ENCODE peak calls at places on chromosomes 3 and 15, in six cellular contexts. Y is tibial nerve, K is upper lobe of left lung, S is GM12878, C is A549, W is transverse colon. N is an unnamed sample.

GRCh38 chr3:148902173-148902791 is 37.2 kb downstream of the CPA3 start:
- DNase-seq in Y (no peak), K (no peak), S (no peak), C (no peak), W (no peak), N (no peak)

GRCh38 chr15:42549052-42549491 is 434 bp downstream of the HAUS2 start:
- DNase-seq in Y (peak), K (no peak), S (no peak), C (peak), W (peak), N (no peak)

GRCh38 chr3:72591522-72592421 is 256.5 kb downstream of the SHQ1 start:
- DNase-seq in Y (peak), K (peak), S (no peak), C (peak), W (peak), N (no peak)

GRCh38 chr3:23203651-23204111 is 554 bp downstream of the UBE2E2 start:
- DNase-seq in Y (peak), K (peak), S (no peak), C (no peak), W (peak), N (no peak)

GRCh38 chr15:52171386-52171785 is 19.8 kb downstream of the GNB5 start:
- DNase-seq in Y (no peak), K (no peak), S (no peak), C (no peak), W (no peak), N (no peak)

GRCh38 chr3:193826126-193826795 is 233.3 kb downstream of the OPA1 start:
- DNase-seq in Y (peak), K (no peak), S (no peak), C (peak), W (peak), N (peak)

GRCh38 chr3:128408693-128409620 is 57.7 kb downstream of the DNAJB8 start:
- DNase-seq in Y (no peak), K (no peak), S (no peak), C (no peak), W (no peak), N (no peak)

GRCh38 chr3:10383850-10384248 is 62.9 kb upstream of the SEC13 start:
- DNase-seq in Y (no peak), K (no peak), S (no peak), C (no peak), W (no peak), N (no peak)

GRCh38 chr3:126326629-126327028 is 30.6 kb downstream of the KLF15 start:
- DNase-seq in Y (no peak), K (no peak), S (no peak), C (no peak), W (no peak), N (no peak)
- TF ChIP-seq EP300 in Y (no peak), K (no peak), S (no peak), C (no peak), W (no peak), N (no peak)

GRCh38 chr15:85031944-85032587 is 50.4 kb downstream of the PDE8A start:
- DNase-seq in Y (no peak), K (no peak), S (no peak), C (no peak), W (no peak), N (no peak)

GRCh38 chr15:85030301-85031049 is 48.8 kb downstream of the PDE8A start:
- DNase-seq in Y (no peak), K (no peak), S (no peak), C (no peak), W (no peak), N (no peak)

GRCh38 chr15:85031086-85031943 is 49.7 kb downstream of the PDE8A start:
- DNase-seq in Y (no peak), K (no peak), S (no peak), C (no peak), W (no peak), N (no peak)

GRCh38 chr15:85035980-85036379 is 54.3 kb downstream of the PDE8A start:
- DNase-seq in Y (no peak), K (no peak), S (no peak), C (no peak), W (no peak), N (no peak)

DNA sequence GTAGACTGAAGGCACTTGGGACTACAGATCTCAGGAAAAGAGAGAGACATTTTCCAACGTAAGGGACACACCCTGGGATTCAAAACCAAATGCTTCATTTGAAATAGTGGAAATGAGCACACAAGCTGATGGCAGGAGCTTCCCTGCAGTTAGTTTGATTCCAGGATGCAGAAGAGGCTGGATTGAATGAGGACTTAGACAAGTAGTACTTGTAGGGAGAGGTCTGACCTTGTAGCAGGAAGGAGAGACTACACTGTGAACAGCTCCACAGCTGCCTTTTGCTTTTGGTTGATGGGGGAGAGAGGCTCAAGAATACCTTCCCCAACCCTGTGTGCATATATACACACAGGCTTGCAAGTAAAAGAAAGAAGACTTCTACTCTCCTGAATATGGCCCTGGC is 51.5 kb downstream of the PDE8A start:
- DNase-seq in Y (no peak), K (no peak), S (no peak), C (no peak), W (no peak), N (no peak)
- TF ChIP-seq EP300 in Y (no peak), K (no peak), S (no peak), C (no peak), W (no peak), N (no peak)

GRCh38 chr15:70137975-70138374 is 40.3 kb upstream of the TLE3 start:
- DNase-seq in Y (no peak), K (no peak), S (no peak), C (no peak), W (no peak), N (no peak)
- TF ChIP-seq EP300 in Y (no peak), K (no peak), S (no peak), C (no peak), W (no peak), N (no peak)

DNA sequence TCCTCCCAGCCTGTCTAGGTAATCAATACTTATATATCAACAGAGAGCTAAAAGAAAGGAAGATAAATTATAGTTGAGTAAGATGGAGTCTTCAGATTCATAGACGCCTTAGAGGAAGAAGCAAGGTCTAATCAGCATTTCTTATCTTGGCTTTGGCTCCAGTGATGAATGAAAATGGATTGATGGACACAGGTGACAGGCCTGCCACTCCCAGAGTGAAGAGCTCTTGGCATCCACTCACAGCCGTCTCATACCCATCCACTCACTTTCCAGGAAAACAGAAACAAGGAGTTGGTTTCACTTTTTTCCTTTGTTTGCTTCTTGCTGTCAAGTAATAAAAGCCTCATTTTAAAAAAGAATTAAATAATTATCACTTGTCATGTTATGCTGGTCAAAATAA is 168.2 kb downstream of the MFSD1 start:
- DNase-seq in Y (no peak), K (no peak), S (no peak), C (no peak), W (no peak), N (no peak)
- TF ChIP-seq EP300 in Y (no peak), K (no peak), S (no peak), C (no peak), W (no peak), N (no peak)

GRCh38 chr3:46971151-46971550 is 5.4 kb downstream of the CCDC12 start:
- DNase-seq in Y (no peak), K (no peak), S (no peak), C (no peak), W (no peak), N (no peak)

GRCh38 chr3:46968783-46969428 is 7.6 kb downstream of the CCDC12 start:
- DNase-seq in Y (no peak), K (no peak), S (no peak), C (no peak), W (no peak), N (no peak)

GRCh38 chr3:46970391-46971091 is 6.0 kb downstream of the CCDC12 start:
- DNase-seq in Y (no peak), K (no peak), S (no peak), C (peak), W (no peak), N (peak)

GRCh38 chr3:46972396-46972795 is 4.1 kb downstream of the CCDC12 start:
- DNase-seq in Y (no peak), K (no peak), S (no peak), C (no peak), W (no peak), N (no peak)

GRCh38 chr3:46971742-46972141 is 4.8 kb downstream of the CCDC12 start:
- DNase-seq in Y (no peak), K (no peak), S (no peak), C (no peak), W (no peak), N (no peak)
- TF ChIP-seq EP300 in Y (no peak), K (no peak), S (no peak), C (no peak), W (no peak), N (no peak)